ENCODE peak calls at places on chromosomes 11 and 22, in five cellular contexts. One of them, this sample, is unnamed.

GRCh38 chr11:106156290-106156937 is 79.0 kb downstream of the AASDHPPT start:
- DNase-seq in NCI-H510A: no peak
- DNase-seq in AG04450: peak
- DNase-seq in stimulated activated CD4-positive, alpha-beta T cell treated with anti-CD3 and anti-CD28 coated beads, Interleukin-1b, Interleukin-23, amount 100 ng/mL, for 1 hour: no peak
- DNase-seq in mammary epithelial cell: peak
- DNase-seq in this sample: peak

GRCh38 chr11:61482513-61482912 is 26.0 kb upstream of the LRRC10B start:
- DNase-seq in mammary epithelial cell: no peak
- DNase-seq in NCI-H510A: no peak
- DNase-seq in AG04450: no peak
- DNase-seq in stimulated activated CD4-positive, alpha-beta T cell treated with anti-CD3 and anti-CD28 coated beads, Interleukin-1b, Interleukin-23, amount 100 ng/mL, for 1 hour: peak
- DNase-seq in this sample: peak

GRCh38 chr11:96506041-96506440 is 116.2 kb downstream of the JRKL start:
- DNase-seq in stimulated activated CD4-positive, alpha-beta T cell treated with anti-CD3 and anti-CD28 coated beads, Interleukin-1b, Interleukin-23, amount 100 ng/mL, for 1 hour: no peak
- DNase-seq in AG04450: no peak
- DNase-seq in mammary epithelial cell: no peak
- DNase-seq in NCI-H510A: no peak
- DNase-seq in this sample: no peak

GRCh38 chr22:42699953-42700352 is 20.7 kb downstream of the A4GALT start:
- DNase-seq in NCI-H510A: no peak
- DNase-seq in AG04450: no peak
- DNase-seq in mammary epithelial cell: no peak
- DNase-seq in stimulated activated CD4-positive, alpha-beta T cell treated with anti-CD3 and anti-CD28 coated beads, Interleukin-1b, Interleukin-23, amount 100 ng/mL, for 1 hour: no peak
- DNase-seq in this sample: no peak

GRCh38 chr11:75031224-75031753 is 42.6 kb downstream of the NEU3 start:
- DNase-seq in mammary epithelial cell: peak
- DNase-seq in NCI-H510A: no peak
- DNase-seq in AG04450: peak
- DNase-seq in stimulated activated CD4-positive, alpha-beta T cell treated with anti-CD3 and anti-CD28 coated beads, Interleukin-1b, Interleukin-23, amount 100 ng/mL, for 1 hour: no peak
- DNase-seq in this sample: peak

GRCh38 chr11:4187055-4187988 is 92.7 kb downstream of the RRM1 start:
- DNase-seq in stimulated activated CD4-positive, alpha-beta T cell treated with anti-CD3 and anti-CD28 coated beads, Interleukin-1b, Interleukin-23, amount 100 ng/mL, for 1 hour: peak
- DNase-seq in AG04450: peak
- DNase-seq in mammary epithelial cell: peak
- DNase-seq in NCI-H510A: peak
- DNase-seq in this sample: peak

GRCh38 chr11:118605116-118605867 is 2.1 kb upstream of the PHLDB1 start:
- DNase-seq in stimulated activated CD4-positive, alpha-beta T cell treated with anti-CD3 and anti-CD28 coated beads, Interleukin-1b, Interleukin-23, amount 100 ng/mL, for 1 hour: no peak
- DNase-seq in mammary epithelial cell: no peak
- DNase-seq in NCI-H510A: no peak
- DNase-seq in AG04450: peak
- DNase-seq in this sample: peak

GRCh38 chr11:12692238-12693074 is 18.2 kb downstream of the TEAD1 start:
- DNase-seq in mammary epithelial cell: peak
- DNase-seq in NCI-H510A: peak
- DNase-seq in AG04450: peak
- DNase-seq in stimulated activated CD4-positive, alpha-beta T cell treated with anti-CD3 and anti-CD28 coated beads, Interleukin-1b, Interleukin-23, amount 100 ng/mL, for 1 hour: no peak
- DNase-seq in this sample: peak

GRCh38 chr22:45441158-45441557 is 27.7 kb downstream of the RIBC2 start:
- DNase-seq in NCI-H510A: no peak
- DNase-seq in stimulated activated CD4-positive, alpha-beta T cell treated with anti-CD3 and anti-CD28 coated beads, Interleukin-1b, Interleukin-23, amount 100 ng/mL, for 1 hour: no peak
- DNase-seq in AG04450: no peak
- DNase-seq in mammary epithelial cell: peak
- DNase-seq in this sample: peak

GRCh38 chr11:133541331-133542095 is 9.2 kb upstream of the OPCML start:
- DNase-seq in stimulated activated CD4-positive, alpha-beta T cell treated with anti-CD3 and anti-CD28 coated beads, Interleukin-1b, Interleukin-23, amount 100 ng/mL, for 1 hour: no peak
- DNase-seq in mammary epithelial cell: no peak
- DNase-seq in AG04450: no peak
- DNase-seq in NCI-H510A: no peak
- DNase-seq in this sample: no peak

GRCh38 chr22:49880281-49880680 is 26.6 kb downstream of the ZBED4 start:
- DNase-seq in AG04450: no peak
- DNase-seq in stimulated activated CD4-positive, alpha-beta T cell treated with anti-CD3 and anti-CD28 coated beads, Interleukin-1b, Interleukin-23, amount 100 ng/mL, for 1 hour: no peak
- DNase-seq in NCI-H510A: no peak
- DNase-seq in mammary epithelial cell: no peak
- DNase-seq in this sample: no peak

GRCh38 chr11:78019808-78020207 is 3.3 kb downstream of the KCTD14 start:
- DNase-seq in stimulated activated CD4-positive, alpha-beta T cell treated with anti-CD3 and anti-CD28 coated beads, Interleukin-1b, Interleukin-23, amount 100 ng/mL, for 1 hour: no peak
- DNase-seq in AG04450: no peak
- DNase-seq in NCI-H510A: no peak
- DNase-seq in mammary epithelial cell: peak
- DNase-seq in this sample: no peak

GRCh38 chr11:107999759-108000455 is 8.8 kb upstream of the CUL5 start:
- DNase-seq in AG04450: no peak
- DNase-seq in mammary epithelial cell: peak
- DNase-seq in stimulated activated CD4-positive, alpha-beta T cell treated with anti-CD3 and anti-CD28 coated beads, Interleukin-1b, Interleukin-23, amount 100 ng/mL, for 1 hour: no peak
- DNase-seq in NCI-H510A: peak
- DNase-seq in this sample: peak

GRCh38 chr22:24516301-24516737 is 21.2 kb downstream of the UPB1 start:
- DNase-seq in mammary epithelial cell: peak
- DNase-seq in AG04450: peak
- DNase-seq in stimulated activated CD4-positive, alpha-beta T cell treated with anti-CD3 and anti-CD28 coated beads, Interleukin-1b, Interleukin-23, amount 100 ng/mL, for 1 hour: no peak
- DNase-seq in NCI-H510A: no peak
- DNase-seq in this sample: peak

GRCh38 chr11:42595856-42596255 is 715.9 kb upstream of the API5 start:
- DNase-seq in NCI-H510A: no peak
- DNase-seq in mammary epithelial cell: no peak
- DNase-seq in stimulated activated CD4-positive, alpha-beta T cell treated with anti-CD3 and anti-CD28 coated beads, Interleukin-1b, Interleukin-23, amount 100 ng/mL, for 1 hour: no peak
- DNase-seq in AG04450: no peak
- DNase-seq in this sample: no peak

GRCh38 chr22:49853981-49854791 is 542 bp downstream of the ZBED4 start:
- DNase-seq in stimulated activated CD4-positive, alpha-beta T cell treated with anti-CD3 and anti-CD28 coated beads, Interleukin-1b, Interleukin-23, amount 100 ng/mL, for 1 hour: no peak
- DNase-seq in AG04450: no peak
- DNase-seq in NCI-H510A: no peak
- DNase-seq in mammary epithelial cell: peak
- DNase-seq in this sample: no peak

GRCh38 chr11:71240865-71241691 is 11.3 kb downstream of the SHANK2 start:
- DNase-seq in AG04450: peak
- DNase-seq in stimulated activated CD4-positive, alpha-beta T cell treated with anti-CD3 and anti-CD28 coated beads, Interleukin-1b, Interleukin-23, amount 100 ng/mL, for 1 hour: no peak
- DNase-seq in mammary epithelial cell: peak
- DNase-seq in NCI-H510A: no peak
- DNase-seq in this sample: peak

GRCh38 chr11:18987454-18988231 is 48.4 kb upstream of the MRGPRX1 start:
- DNase-seq in stimulated activated CD4-positive, alpha-beta T cell treated with anti-CD3 and anti-CD28 coated beads, Interleukin-1b, Interleukin-23, amount 100 ng/mL, for 1 hour: no peak
- DNase-seq in AG04450: no peak
- DNase-seq in NCI-H510A: no peak
- DNase-seq in mammary epithelial cell: peak
- DNase-seq in this sample: peak

GRCh38 chr11:30113326-30113873 is 96.6 kb upstream of the KCNA4 start:
- DNase-seq in AG04450: no peak
- DNase-seq in stimulated activated CD4-positive, alpha-beta T cell treated with anti-CD3 and anti-CD28 coated beads, Interleukin-1b, Interleukin-23, amount 100 ng/mL, for 1 hour: no peak
- DNase-seq in mammary epithelial cell: no peak
- DNase-seq in NCI-H510A: no peak
- DNase-seq in this sample: no peak

GRCh38 chr11:111730871-111731591 is 35.2 kb downstream of the PPP2R1B start:
- DNase-seq in mammary epithelial cell: peak
- DNase-seq in NCI-H510A: peak
- DNase-seq in AG04450: no peak
- DNase-seq in stimulated activated CD4-positive, alpha-beta T cell treated with anti-CD3 and anti-CD28 coated beads, Interleukin-1b, Interleukin-23, amount 100 ng/mL, for 1 hour: no peak
- DNase-seq in this sample: no peak

GRCh38 chr11:104151404-104152204 is 12.3 kb downstream of the PDGFD start:
- DNase-seq in mammary epithelial cell: no peak
- DNase-seq in AG04450: no peak
- DNase-seq in NCI-H510A: no peak
- DNase-seq in stimulated activated CD4-positive, alpha-beta T cell treated with anti-CD3 and anti-CD28 coated beads, Interleukin-1b, Interleukin-23, amount 100 ng/mL, for 1 hour: no peak
- DNase-seq in this sample: no peak

GRCh38 chr11:118079507-118079906 is 2.6 kb downstream of the TMPRSS4 start:
- DNase-seq in mammary epithelial cell: no peak
- DNase-seq in AG04450: no peak
- DNase-seq in NCI-H510A: no peak
- DNase-seq in stimulated activated CD4-positive, alpha-beta T cell treated with anti-CD3 and anti-CD28 coated beads, Interleukin-1b, Interleukin-23, amount 100 ng/mL, for 1 hour: no peak
- DNase-seq in this sample: no peak

This sample was measured in AG08396.